ENCODE peak calls at places on chromosomes 13 and 19, in four cellular contexts. W is A549, F is endothelial cell of umbilical vein, D is K562. M is an unnamed sample.
A peak's percentile ranks its signal among the peaks of the same experiment; 100 is the strongest.

GRCh38 chr13:38821753-38822551 is 135.1 kb downstream of the FREM2 start:
- DNase-seq in D (no peak), W (no peak), F (no peak), M (no peak)

GRCh38 chr13:110913911-110914292 is 967 bp downstream of the ANKRD10 start:
- DNase-seq in F (no peak), W (peak; percentile 10), D (no peak), M (no peak)

GRCh38 chr19:7426986-7427385 is 61.8 kb downstream of the PEX11G start:
- DNase-seq in W (no peak), D (no peak), F (no peak), M (no peak)

GRCh38 chr13:34391071-34391470 is 551.0 kb upstream of the NBEA start:
- DNase-seq in W (peak; percentile 3), F (no peak), D (no peak), M (no peak)

GRCh38 chr13:33725340-33725739 is 92.6 kb upstream of the RFC3 start:
- DNase-seq in F (no peak), D (no peak), W (no peak), M (no peak)

GRCh38 chr13:51811920-51812328 is 8.0 kb upstream of the DHRS12 start:
- DNase-seq in F (peak; percentile 9), D (no peak), W (no peak), M (peak; percentile 60)

GRCh38 chr19:38549061-38549460 is 68.7 kb downstream of the MAP4K1 start:
- DNase-seq in W (no peak), D (no peak), F (no peak), M (no peak)

GRCh38 chr19:17322854-17323253 is 11.8 kb downstream of the ANO8 start:
- DNase-seq in F (no peak), W (no peak), D (no peak), M (no peak)

GRCh38 chr19:17394891-17395415 is 957 bp upstream of the CCDC194 start:
- DNase-seq in D (peak; percentile 84), W (peak; percentile 48), F (peak; percentile 55), M (peak; percentile 84)

GRCh38 chr19:32743021-32743420 is 23.5 kb downstream of the TDRD12 start:
- DNase-seq in F (no peak), D (no peak), W (no peak), M (no peak)

GRCh38 chr13:113791761-113792160 is 32.7 kb downstream of the TMEM255B start:
- DNase-seq in W (no peak), D (no peak), F (no peak), M (no peak)

GRCh38 chr19:1512671-1513491 is at the start of gene ADAMTSL5:
- DNase-seq in D (peak; percentile 84), W (peak; percentile 41), F (no peak), M (peak; percentile 74)

GRCh38 chr13:39296193-39296592 is 257.9 kb downstream of the NHLRC3 start:
- DNase-seq in W (no peak), F (no peak), D (no peak), M (no peak)

GRCh38 chr13:73201601-73202000 is 142.8 kb downstream of the KLF5 start:
- DNase-seq in F (no peak), W (no peak), D (no peak), M (no peak)

GRCh38 chr13:49635599-49636433 is 7.5 kb downstream of the ARL11 start:
- DNase-seq in W (no peak), F (no peak), D (no peak), M (no peak)

GRCh38 chr13:26772531-26772930 is 11.9 kb upstream of the GPR12 start:
- DNase-seq in D (no peak), F (no peak), W (no peak), M (no peak)

GRCh38 chr13:33536639-33537425 is 251.3 kb upstream of the STARD13 start:
- DNase-seq in D (no peak), F (no peak), W (no peak), M (no peak)

GRCh38 chr13:51644649-51645048 is 60.4 kb downstream of the WDFY2 start:
- DNase-seq in W (no peak), F (peak; percentile 25), D (no peak), M (peak; percentile 60)

GRCh38 chr13:32491028-32491427 is 47.6 kb downstream of the N4BP2L2 start:
- DNase-seq in W (no peak), D (no peak), F (no peak), M (no peak)

DNA sequence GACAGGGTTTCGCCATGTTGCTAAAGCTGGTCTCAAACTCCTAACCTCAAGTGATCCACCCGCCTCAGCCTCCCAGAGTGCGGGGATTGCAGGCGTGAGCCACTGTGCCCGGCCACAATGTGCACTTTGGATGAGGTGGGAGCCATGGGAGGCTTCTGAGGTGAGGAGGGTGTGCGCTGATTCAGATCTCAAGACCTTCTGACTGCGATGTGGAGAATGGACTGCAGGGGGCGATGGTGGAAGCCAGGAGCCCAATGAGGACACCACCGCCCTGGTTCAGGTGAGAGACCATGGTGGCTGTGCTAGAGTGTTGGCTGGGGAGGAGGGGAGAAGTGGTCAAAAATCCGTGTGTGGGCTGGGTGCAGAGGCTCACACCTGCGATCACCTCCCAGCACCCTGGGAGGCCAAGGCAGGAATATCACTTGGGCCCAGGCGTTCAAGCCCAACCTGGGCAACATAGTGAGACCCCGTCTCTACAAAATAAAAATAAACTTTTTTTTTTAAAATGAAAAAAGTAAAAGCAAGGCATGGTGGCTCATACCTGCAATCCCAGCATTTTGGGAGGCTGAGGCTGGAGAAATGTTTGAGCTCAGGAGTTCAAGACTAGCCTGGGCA is 5.6 kb downstream of the INAFM1 start:
- DNase-seq in W (peak; percentile 49), D (peak; percentile 62), F (peak; percentile 23), M (peak; percentile 82)
- TF ChIP-seq MAX in W (no peak), D (no peak), F (no peak), M (no peak)

GRCh38 chr19:310141-310651 is 19.0 kb upstream of the PLPP2 start:
- DNase-seq in F (peak; percentile 85), D (no peak), W (no peak), M (no peak)

GRCh38 chr19:307793-308420 is 16.7 kb upstream of the PLPP2 start:
- DNase-seq in D (no peak), W (no peak), F (no peak), M (no peak)

GRCh38 chr19:307111-307531 is 15.9 kb upstream of the PLPP2 start:
- DNase-seq in F (no peak), W (no peak), D (no peak), M (no peak)

GRCh38 chr19:309206-309565 is 18.0 kb upstream of the PLPP2 start:
- DNase-seq in D (no peak), W (no peak), F (no peak), M (no peak)

DNA sequence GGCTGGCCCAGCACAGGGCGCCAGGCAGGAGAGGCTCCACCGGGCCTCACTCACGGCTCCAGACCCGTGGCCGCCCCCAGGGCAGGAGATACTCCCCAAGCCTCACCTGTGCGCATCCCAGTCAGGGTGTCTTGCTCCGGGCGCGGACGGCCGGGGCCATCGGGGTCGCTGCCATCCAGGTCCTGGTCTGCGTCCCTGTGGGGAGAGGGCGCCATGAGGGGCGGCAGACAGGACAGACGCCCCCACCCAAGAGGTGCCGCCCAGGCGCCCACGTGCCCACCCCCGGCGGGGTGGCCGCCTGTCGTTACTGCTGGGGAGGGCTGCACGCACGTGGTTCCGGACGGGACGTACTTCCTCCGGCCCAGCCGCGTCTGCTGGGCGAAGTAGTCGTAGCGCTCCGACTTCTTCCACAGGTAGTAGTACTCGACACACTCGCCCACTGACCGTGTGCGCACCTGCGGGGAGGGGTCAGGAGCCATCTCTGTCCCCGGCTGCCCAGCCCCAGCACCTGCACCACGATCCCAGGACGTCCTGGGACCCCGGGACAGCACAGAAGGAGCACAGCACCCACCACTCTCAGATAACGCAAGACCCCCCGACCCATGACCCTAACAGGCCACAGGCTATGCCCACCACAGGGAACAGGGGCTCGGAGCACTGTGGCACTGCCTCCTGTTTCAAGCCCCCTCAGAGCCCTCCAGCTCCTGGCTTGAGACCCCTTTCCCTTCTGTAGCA is 17.4 kb upstream of the PLPP2 start:
- DNase-seq in W (no peak), D (no peak), F (no peak), M (no peak)
- H3K4me3 ChIP-seq in W (no peak overlapping the region), D (no peak overlapping the region), F (no peak overlapping the region), M (no peak overlapping the region)

DNA sequence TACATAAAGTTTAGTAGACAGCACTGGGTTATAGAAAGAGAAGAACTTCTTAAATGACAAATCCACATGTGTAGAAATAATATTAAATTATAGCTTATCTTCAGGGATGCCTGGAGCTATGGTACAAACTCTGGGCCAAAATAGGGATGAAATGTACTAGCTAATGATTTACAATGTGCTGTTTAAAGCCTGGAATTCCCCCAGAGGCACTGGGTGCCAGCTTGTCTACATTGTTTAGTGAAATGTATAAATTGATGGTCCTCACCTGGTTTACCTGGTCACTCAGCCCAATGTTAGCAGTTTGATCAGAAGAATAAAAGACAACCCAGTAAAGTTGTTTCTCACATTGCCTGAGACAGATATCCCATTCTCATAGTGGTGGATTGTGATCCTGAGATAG is 597.2 kb downstream of the DIAPH3 start:
- DNase-seq in W (no peak), D (no peak), F (no peak), M (no peak)
- TF ChIP-seq MYC in W (no peak), D (no peak), F (no peak), M (no peak)

DNA sequence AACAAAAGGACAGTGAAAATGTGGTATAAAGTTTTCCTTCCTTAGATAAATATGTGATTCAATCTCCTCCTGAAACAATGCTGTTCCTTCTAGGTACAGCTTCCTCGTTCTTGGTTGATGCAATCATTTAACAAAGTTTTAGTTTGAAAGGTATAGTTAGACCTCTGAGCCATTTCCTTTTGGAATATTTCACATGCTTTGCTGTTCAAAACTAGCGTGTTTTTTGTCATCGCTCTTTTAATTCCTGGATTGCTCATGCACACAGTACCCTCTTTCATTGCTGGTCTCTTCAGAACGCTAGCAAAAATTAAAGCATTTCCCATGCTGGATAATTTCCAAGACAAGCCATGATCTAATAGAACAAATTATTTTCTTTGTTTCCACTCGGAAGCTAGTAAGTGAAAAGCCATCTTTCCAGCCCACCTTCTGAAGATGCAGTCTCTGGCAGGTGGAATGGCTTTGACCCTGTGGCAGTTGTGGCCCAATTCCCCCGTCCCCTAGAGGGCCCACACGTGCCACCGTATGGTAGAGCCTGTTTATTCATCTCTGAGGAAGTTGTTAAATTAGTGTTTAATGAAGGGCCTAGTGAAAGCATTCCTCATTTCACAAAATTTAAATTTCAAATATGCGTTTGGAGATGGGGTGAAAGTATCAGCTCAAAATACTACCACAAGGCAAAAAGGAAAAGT is 1040.6 kb upstream of the SLC10A2 start:
- DNase-seq in W (no peak), F (peak; percentile 91), D (no peak), M (no peak)
- TF ChIP-seq MAX in W (no peak), F (no peak), D (no peak), M (no peak)

GRCh38 chr19:48660854-48661731 is 11.7 kb downstream of the NTN5 start:
- DNase-seq in F (peak; percentile 96), W (peak; percentile 91), D (peak; percentile 86), M (peak; percentile 98)
- H3K4me3 ChIP-seq in F (no peak overlapping the region), W (no peak overlapping the region), D (no peak overlapping the region), M (no peak overlapping the region)

M was measured in NB4.